ENCODE peak calls at places on chromosomes 16 and 17, in six cellular contexts. One of them, this sample, is unnamed.
A peak's percentile ranks its signal among the peaks of the same experiment; 100 is the strongest.

GRCh38 chr16:20969386-20969785 is 68.8 kb downstream of the LYRM1 start:
- DNase-seq in IMR-90: no peak
- DNase-seq in neuronal stem cell: no peak
- DNase-seq in H1: no peak
- DNase-seq in mesenchymal stem cell: no peak
- DNase-seq in trophoblast cell: no peak
- DNase-seq in this sample: no peak

GRCh38 chr17:44830359-44831269 is 527 bp upstream of the GJC1 start:
- DNase-seq in IMR-90: no peak
- DNase-seq in neuronal stem cell: no peak
- DNase-seq in H1: peak; percentile 72
- DNase-seq in mesenchymal stem cell: peak; percentile 51
- DNase-seq in trophoblast cell: peak; percentile 27
- DNase-seq in this sample: peak; percentile 79

GRCh38 chr17:16428098-16428882 is 12.9 kb downstream of the TRPV2 start:
- DNase-seq in IMR-90: peak; percentile 59
- DNase-seq in neuronal stem cell: no peak
- DNase-seq in H1: peak; percentile 44
- DNase-seq in mesenchymal stem cell: peak; percentile 59
- DNase-seq in trophoblast cell: peak; percentile 29
- DNase-seq in this sample: peak; percentile 70

GRCh38 chr17:297758-298157 is 54.8 kb downstream of the RPH3AL start:
- DNase-seq in IMR-90: no peak
- DNase-seq in neuronal stem cell: no peak
- DNase-seq in H1: no peak
- DNase-seq in mesenchymal stem cell: no peak
- DNase-seq in trophoblast cell: no peak
- DNase-seq in this sample: no peak

GRCh38 chr17:42023524-42024349 is 3.8 kb downstream of the NKIRAS2 start:
- DNase-seq in IMR-90: no peak
- DNase-seq in neuronal stem cell: no peak
- DNase-seq in H1: no peak
- DNase-seq in mesenchymal stem cell: no peak
- DNase-seq in trophoblast cell: no peak
- DNase-seq in this sample: peak; percentile 42

GRCh38 chr17:27492470-27492869 is 36.2 kb downstream of the KSR1 start:
- DNase-seq in IMR-90: no peak
- DNase-seq in neuronal stem cell: no peak
- DNase-seq in H1: no peak
- DNase-seq in mesenchymal stem cell: no peak
- DNase-seq in trophoblast cell: peak; percentile 62
- DNase-seq in this sample: peak; percentile 59

GRCh38 chr16:73285336-73285735 is 237.4 kb upstream of the ZFHX3 start:
- DNase-seq in IMR-90: no peak
- DNase-seq in neuronal stem cell: no peak
- DNase-seq in H1: no peak
- DNase-seq in mesenchymal stem cell: no peak
- DNase-seq in trophoblast cell: no peak
- DNase-seq in this sample: no peak

GRCh38 chr17:15463363-15463762 is 4.1 kb downstream of the CDRT4 start:
- DNase-seq in IMR-90: peak; percentile 92
- DNase-seq in neuronal stem cell: no peak
- DNase-seq in H1: no peak
- DNase-seq in mesenchymal stem cell: peak; percentile 55
- DNase-seq in trophoblast cell: peak; percentile 30
- DNase-seq in this sample: peak; percentile 66

GRCh38 chr17:1714980-1715802 is 5.0 kb upstream of the TLCD2 start:
- DNase-seq in IMR-90: peak; percentile 88
- DNase-seq in neuronal stem cell: no peak
- DNase-seq in H1: peak; percentile 67
- DNase-seq in mesenchymal stem cell: peak; percentile 91
- DNase-seq in trophoblast cell: peak; percentile 95
- DNase-seq in this sample: peak; percentile 93

GRCh38 chr17:1716076-1716911 is 6.1 kb upstream of the TLCD2 start:
- DNase-seq in IMR-90: peak; percentile 100
- DNase-seq in neuronal stem cell: peak; percentile 100
- DNase-seq in H1: peak; percentile 99
- DNase-seq in mesenchymal stem cell: peak; percentile 100
- DNase-seq in trophoblast cell: peak; percentile 100
- DNase-seq in this sample: peak; percentile 100

GRCh38 chr17:1715803-1716075 is 5.6 kb upstream of the TLCD2 start:
- DNase-seq in IMR-90: no peak
- DNase-seq in neuronal stem cell: no peak
- DNase-seq in H1: no peak
- DNase-seq in mesenchymal stem cell: no peak
- DNase-seq in trophoblast cell: no peak
- DNase-seq in this sample: no peak

GRCh38 chr17:1718362-1719165 is 5.9 kb upstream of the WDR81 start:
- DNase-seq in IMR-90: no peak
- DNase-seq in neuronal stem cell: no peak
- DNase-seq in H1: no peak
- DNase-seq in mesenchymal stem cell: no peak
- DNase-seq in trophoblast cell: no peak
- DNase-seq in this sample: no peak

DNA sequence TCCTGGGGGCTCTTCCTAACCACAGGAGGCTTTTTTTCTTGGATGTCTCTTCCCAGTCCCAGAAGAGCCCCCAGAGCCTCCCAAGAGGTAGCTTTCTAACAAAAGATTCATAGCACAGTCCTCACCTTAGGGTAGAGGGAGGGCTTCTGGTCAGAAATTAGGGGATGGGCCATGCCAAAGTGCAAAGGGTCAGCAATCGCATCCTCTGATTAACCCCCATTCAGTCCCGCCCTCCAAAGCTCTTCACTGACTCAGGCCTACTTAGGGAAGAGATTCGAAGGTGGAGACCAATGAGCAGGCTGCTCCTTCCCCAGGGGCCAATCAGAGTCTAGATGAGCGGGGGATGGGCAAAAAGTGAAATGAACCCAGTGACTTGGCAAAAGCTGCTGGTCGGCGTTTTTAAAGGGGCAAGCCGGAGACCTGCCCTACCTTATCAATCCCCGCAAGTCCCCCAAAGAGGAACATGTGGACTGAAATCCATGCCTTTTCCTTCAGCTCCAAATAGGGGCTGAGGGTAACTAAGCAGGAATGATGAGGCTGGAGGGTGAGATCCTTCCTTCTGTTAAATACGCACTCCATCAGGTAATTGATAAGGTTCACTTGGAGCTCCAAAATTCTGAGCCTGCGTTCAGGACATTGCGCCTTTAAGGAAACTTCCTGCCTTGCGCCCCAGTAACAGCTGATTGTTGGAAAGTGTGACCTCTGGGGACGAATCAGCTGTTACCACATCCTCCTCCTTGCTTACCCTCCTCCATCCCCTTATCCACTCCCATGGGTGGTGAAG is 6.9 kb upstream of the TLCD2 start:
- DNase-seq in IMR-90: peak; percentile 99
- DNase-seq in neuronal stem cell: peak; percentile 98
- DNase-seq in H1: peak; percentile 93
- DNase-seq in mesenchymal stem cell: peak; percentile 100
- DNase-seq in trophoblast cell: peak; percentile 97
- DNase-seq in this sample: peak; percentile 100
- H2BK5ac ChIP-seq in IMR-90: peak overlapping the region; percentile 97
- H2BK5ac ChIP-seq in neuronal stem cell: peak overlapping the region; percentile 94
- H2BK5ac ChIP-seq in H1: peak overlapping the region; percentile 99
- H2BK5ac ChIP-seq in mesenchymal stem cell: peak overlapping the region; percentile 96
- H2BK5ac ChIP-seq in trophoblast cell: peak overlapping the region; percentile 100
- H2BK5ac ChIP-seq in this sample: peak overlapping the region; percentile 98

DNA sequence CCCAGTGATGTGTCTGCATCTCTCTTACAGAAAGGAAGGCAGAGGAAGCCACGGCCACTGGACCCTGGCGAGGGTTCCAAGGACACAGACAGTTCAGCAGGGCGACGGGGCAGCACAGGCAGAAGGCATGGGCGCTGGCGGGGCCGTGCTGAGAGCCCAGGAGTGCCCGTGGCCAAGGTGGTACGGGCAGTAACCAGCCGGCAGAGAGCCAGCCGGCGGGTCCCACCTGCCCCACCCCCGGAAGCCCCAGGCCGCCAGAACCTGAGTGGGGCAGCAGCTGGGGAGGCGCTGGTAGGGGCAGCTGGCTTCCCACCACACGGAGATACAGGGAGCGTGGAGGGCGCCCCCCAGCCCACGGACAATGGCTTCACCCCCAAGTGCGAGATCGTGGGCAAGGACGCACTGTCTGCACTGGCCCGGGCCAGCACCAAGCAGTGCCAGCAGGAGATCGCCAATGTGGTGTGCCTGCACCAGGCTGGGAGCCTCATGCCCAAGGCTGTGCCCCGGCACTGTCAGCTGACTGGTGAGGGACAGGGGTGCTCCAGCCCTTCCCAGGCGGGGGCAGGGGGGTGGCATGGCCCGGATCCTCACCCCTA is 7.8 kb downstream of the XYLT2 start:
- DNase-seq in IMR-90: no peak
- DNase-seq in neuronal stem cell: no peak
- DNase-seq in H1: no peak
- DNase-seq in mesenchymal stem cell: no peak
- DNase-seq in trophoblast cell: no peak
- DNase-seq in this sample: no peak
- H3K36me3 ChIP-seq in IMR-90: peaks cover 54% of the 10 kb centered on the region
- H3K36me3 ChIP-seq in neuronal stem cell: peaks cover 58% of the 10 kb centered on the region
- H3K36me3 ChIP-seq in H1: peaks cover 12% of the 10 kb centered on the region
- H3K36me3 ChIP-seq in mesenchymal stem cell: peaks cover 66% of the 10 kb centered on the region
- H3K36me3 ChIP-seq in trophoblast cell: peaks cover 48% of the 10 kb centered on the region
- H3K36me3 ChIP-seq in this sample: peaks cover 2% of the 10 kb centered on the region

DNA sequence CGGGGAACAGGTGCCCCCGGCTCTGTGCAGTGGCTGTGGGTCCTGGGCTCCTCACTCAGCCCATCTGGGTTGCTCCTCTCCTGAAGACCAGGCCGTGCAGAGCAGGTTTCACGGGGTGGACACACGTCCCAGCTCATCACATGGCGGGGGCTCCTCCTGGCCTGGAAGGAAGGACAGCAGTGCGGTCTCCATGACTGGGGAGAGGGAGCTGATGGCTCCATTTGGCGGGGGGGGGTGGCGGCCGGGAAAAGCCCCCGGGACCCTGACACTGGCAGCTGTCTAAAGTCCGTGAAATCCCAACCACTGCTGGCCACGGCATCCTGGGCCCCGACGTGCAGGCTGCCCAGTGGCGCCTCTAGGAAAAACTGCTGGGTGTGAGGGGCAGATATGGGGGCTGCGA is 19.0 kb downstream of the SOX8 start:
- DNase-seq in IMR-90: no peak
- DNase-seq in neuronal stem cell: no peak
- DNase-seq in H1: no peak
- DNase-seq in mesenchymal stem cell: no peak
- DNase-seq in trophoblast cell: no peak
- DNase-seq in this sample: no peak
- H2BK5ac ChIP-seq in IMR-90: no peak overlapping the region
- H2BK5ac ChIP-seq in neuronal stem cell: no peak overlapping the region
- H2BK5ac ChIP-seq in H1: no peak overlapping the region
- H2BK5ac ChIP-seq in mesenchymal stem cell: no peak overlapping the region
- H2BK5ac ChIP-seq in trophoblast cell: no peak overlapping the region
- H2BK5ac ChIP-seq in this sample: no peak overlapping the region

DNA sequence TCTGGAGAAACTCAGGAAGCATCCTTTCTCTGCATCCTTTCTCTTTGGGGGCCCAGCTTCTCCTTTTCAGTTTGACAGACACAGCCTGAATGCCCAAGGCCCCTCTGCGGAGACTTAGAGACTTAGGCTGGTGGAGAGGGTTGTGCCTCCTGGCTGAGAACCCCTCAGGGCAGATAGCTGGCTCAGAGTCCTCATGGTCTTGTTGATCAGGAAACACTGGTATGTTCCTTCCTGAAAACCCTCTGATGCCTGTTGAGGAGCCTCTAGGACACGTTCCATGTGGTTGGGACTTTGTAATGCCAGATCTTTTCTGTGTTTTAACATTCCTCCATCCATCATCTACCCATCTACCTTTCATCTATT is 17.8 kb upstream of the GSE1 start:
- DNase-seq in IMR-90: no peak
- DNase-seq in neuronal stem cell: no peak
- DNase-seq in H1: no peak
- DNase-seq in mesenchymal stem cell: no peak
- DNase-seq in trophoblast cell: peak; percentile 34
- DNase-seq in this sample: no peak
- H3K36me3 ChIP-seq in IMR-90: no peaks in the 10 kb centered on the region
- H3K36me3 ChIP-seq in neuronal stem cell: no peaks in the 10 kb centered on the region
- H3K36me3 ChIP-seq in H1: no peaks in the 10 kb centered on the region
- H3K36me3 ChIP-seq in mesenchymal stem cell: no peaks in the 10 kb centered on the region
- H3K36me3 ChIP-seq in trophoblast cell: no peaks in the 10 kb centered on the region
- H3K36me3 ChIP-seq in this sample: no peaks in the 10 kb centered on the region

This sample was measured in mesendoderm.